ENCODE peak calls at places on chromosomes 13 and 19, in seven cellular contexts. K is transverse colon, C is stomach, M is sigmoid colon, I is suprapubic skin, Z is H1, X is SK-N-SH. E is an unnamed sample.

GRCh38 chr13:26378116-26378515 is 124.2 kb downstream of the CDK8 start:
- DNase-seq in Z (no peak), I (no peak), X (no peak), M (no peak), K (no peak), C (no peak), E (no peak)

GRCh38 chr13:41802684-41803554 is 158.0 kb downstream of the VWA8 start:
- DNase-seq in I (no peak), M (no peak), Z (no peak), K (no peak), C (no peak), X (no peak), E (no peak)

GRCh38 chr13:73329355-73329754 is 270.6 kb downstream of the KLF5 start:
- DNase-seq in X (no peak), K (no peak), C (no peak), I (no peak), Z (no peak), M (no peak), E (no peak)

GRCh38 chr19:16825312-16826168 is 3.7 kb upstream of the SIN3B start:
- DNase-seq in M (peak; percentile 85), X (peak; percentile 33), K (peak; percentile 39), I (peak; percentile 80), Z (no peak), C (peak; percentile 53), E (peak; percentile 93)

GRCh38 chr19:19860756-19861390 is 4.8 kb upstream of the ZNF253 start:
- DNase-seq in Z (peak; percentile 93), C (no peak), M (no peak), I (no peak), K (no peak), X (peak; percentile 58), E (no peak)

GRCh38 chr13:70203661-70204229 is 95.5 kb upstream of the KLHL1 start:
- DNase-seq in M (no peak), C (no peak), K (no peak), I (no peak), Z (no peak), X (no peak), E (no peak)

GRCh38 chr13:38262211-38262610 is 87.4 kb upstream of the UFM1 start:
- DNase-seq in Z (no peak), C (no peak), X (no peak), K (no peak), M (no peak), I (no peak), E (no peak)

GRCh38 chr19:28465317-28466086 is 747.4 kb downstream of the UQCRFS1 start:
- DNase-seq in X (no peak), Z (no peak), I (no peak), K (no peak), M (peak; percentile 29), C (no peak), E (no peak)

GRCh38 chr13:47859129-47859528 is 141.9 kb downstream of the SUCLA2 start:
- DNase-seq in M (no peak), K (no peak), Z (no peak), I (no peak), X (no peak), C (no peak), E (no peak)

GRCh38 chr13:109156181-109156935 is 526.9 kb downstream of the MYO16 start:
- DNase-seq in X (no peak), M (no peak), C (no peak), I (no peak), K (no peak), Z (no peak), E (no peak)

GRCh38 chr19:12723643-12724426 is at the start of gene TNPO2:
- DNase-seq in X (peak; percentile 88), K (peak; percentile 69), C (peak; percentile 60), Z (peak; percentile 71), M (peak; percentile 77), I (no peak), E (no peak)

GRCh38 chr13:112052213-112052612 is 14.7 kb upstream of the SOX1 start:
- DNase-seq in M (no peak), I (no peak), X (no peak), K (no peak), Z (no peak), C (no peak), E (no peak)

GRCh38 chr19:16096281-16096855 is 15.3 kb upstream of the RAB8A start:
- DNase-seq in X (no peak), I (no peak), Z (no peak), M (no peak), C (no peak), K (no peak), E (no peak)

GRCh38 chr19:33840382-33840781 is 43.7 kb downstream of the KCTD15 start:
- DNase-seq in K (no peak), I (no peak), X (no peak), Z (no peak), M (no peak), C (no peak), E (no peak)

GRCh38 chr19:51311388-51312257 is at the start of gene IGLON5:
- DNase-seq in K (no peak), M (no peak), X (peak; percentile 99), Z (no peak), I (no peak), C (no peak), E (no peak)

GRCh38 chr13:42487221-42487620 is 86.7 kb upstream of the TNFSF11 start:
- DNase-seq in C (no peak), K (no peak), M (no peak), X (no peak), Z (no peak), I (no peak), E (no peak)

GRCh38 chr13:101751488-101751887 is 299.0 kb downstream of the ITGBL1 start:
- DNase-seq in X (peak; percentile 31), M (no peak), K (no peak), C (no peak), Z (no peak), I (no peak), E (no peak)

GRCh38 chr13:44449999-44450821 is 76.6 kb downstream of the SERP2 start:
- DNase-seq in C (no peak), X (no peak), Z (no peak), I (no peak), M (no peak), K (no peak), E (no peak)

GRCh38 chr19:45404557-45405434 is at the start of gene PPP1R13L:
- DNase-seq in Z (no peak), K (peak; percentile 94), I (peak; percentile 94), C (peak; percentile 92), M (peak; percentile 92), X (peak; percentile 92), E (no peak)

GRCh38 chr13:110869805-110870706 is 44.8 kb downstream of the ANKRD10 start:
- DNase-seq in Z (no peak), X (peak; percentile 58), I (peak; percentile 91), M (peak; percentile 96), K (peak; percentile 74), C (peak; percentile 79), E (peak; percentile 98)

GRCh38 chr13:33355470-33355869 is 69.9 kb upstream of the STARD13 start:
- DNase-seq in Z (no peak), I (no peak), C (no peak), X (no peak), M (peak; percentile 71), K (no peak), E (no peak)
- TF ChIP-seq EP300 in Z (no peak), I (no peak), C (no peak), X (no peak), M (peak; percentile 66), K (no peak), E (no peak)

DNA sequence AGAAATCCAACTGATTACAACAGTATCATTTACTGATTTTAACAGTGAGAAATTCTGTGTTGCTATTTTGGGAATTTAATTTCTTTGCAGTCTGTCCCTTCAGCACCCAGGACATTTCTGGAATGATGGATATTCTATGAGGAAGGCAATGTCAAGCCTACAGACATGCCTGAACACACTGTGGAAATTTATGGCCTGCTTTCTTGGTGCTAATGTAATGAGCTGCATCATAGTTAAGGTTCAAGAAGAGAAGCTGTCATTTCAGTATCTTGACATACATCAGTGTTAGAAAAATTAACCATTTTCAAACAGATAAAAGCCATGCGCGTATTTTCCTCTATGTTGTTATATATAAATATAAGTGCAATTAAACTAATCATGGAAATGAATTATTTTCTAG is 87.6 kb downstream of the SLITRK1 start:
- DNase-seq in Z (no peak), M (no peak), X (no peak), I (no peak), C (no peak), K (no peak), E (no peak)
- TF ChIP-seq POLR2AphosphoS5 in Z (no peak), M (no peak), X (no peak), I (no peak), C (no peak), K (no peak), E (no peak)

DNA sequence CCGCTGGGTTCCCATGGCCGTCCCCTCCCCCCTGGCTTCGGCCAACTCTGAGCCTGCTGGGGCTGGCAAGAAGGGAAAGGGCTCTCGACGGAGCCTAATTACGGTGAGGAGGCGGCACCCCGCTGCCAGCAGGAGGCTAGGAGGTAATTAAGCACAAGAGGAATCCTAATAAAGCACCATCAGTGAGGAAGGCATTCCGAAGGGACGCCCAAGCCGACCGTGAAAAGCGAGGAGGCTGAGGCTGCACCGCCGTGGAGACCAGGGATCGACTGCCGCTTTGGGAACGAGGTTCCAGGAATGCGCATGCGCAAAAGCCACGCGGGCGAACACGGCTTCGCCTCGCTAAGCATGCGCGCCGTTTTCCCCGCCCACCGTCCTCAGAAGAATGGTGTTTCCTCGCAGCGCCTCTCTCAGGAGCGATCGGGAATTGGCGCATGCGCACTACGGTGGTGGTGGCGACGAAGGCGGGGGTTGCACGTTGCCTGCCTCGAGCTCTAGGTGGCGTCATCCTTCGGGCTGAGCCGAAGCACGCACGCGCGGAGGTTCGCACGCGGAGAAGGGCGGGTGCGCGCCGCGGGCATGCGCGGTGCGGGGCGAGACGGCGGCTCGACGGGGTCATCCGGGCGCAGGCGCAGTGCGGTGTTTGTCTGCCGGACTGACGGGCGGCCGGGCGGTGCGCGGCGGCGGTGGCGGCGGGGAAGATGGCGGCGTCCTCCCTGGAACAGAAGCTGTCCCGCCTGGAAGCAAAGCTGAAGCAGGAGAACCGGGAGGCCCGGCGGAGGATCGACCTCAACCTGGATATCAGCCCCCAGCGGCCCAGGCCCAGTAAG is at the start of gene MAP2K7:
- DNase-seq in Z (peak; percentile 100), I (peak; percentile 100), C (peak; percentile 100), X (peak; percentile 99), M (peak; percentile 100), K (peak; percentile 100), E (peak; percentile 100)
- TF ChIP-seq EP300 in Z (no peak), I (no peak), C (no peak), X (no peak), M (peak; percentile 73), K (no peak), E (no peak)

GRCh38 chr13:105969761-105970160 is 565.7 kb downstream of the EFNB2 start:
- DNase-seq in C (no peak), Z (no peak), I (no peak), X (no peak), K (no peak), M (no peak), E (peak; percentile 55)
- TF ChIP-seq POLR2AphosphoS5 in C (no peak), Z (no peak), I (no peak), X (no peak), K (no peak), M (no peak), E (no peak)

E was measured in esophagus muscularis mucosa.